ENCODE peak calls at places on chromosomes 6 and 20, in nine cellular contexts. S, Z, V, A, G, M, P, J and K are unnamed samples.

GRCh38 chr6:138795809-138796469 is at the start of gene ECT2L:
- DNase-seq in S (peak; percentile 69), Z (no peak), V (peak; percentile 43), A (peak; percentile 70), G (peak; percentile 52), M (peak; percentile 73), P (peak; percentile 12), J (peak; percentile 87), K (peak; percentile 22)

GRCh38 chr6:24883618-24884017 is 52.1 kb downstream of the RIPOR2 start:
- DNase-seq in S (peak; percentile 82), Z (peak; percentile 9), V (peak; percentile 51), A (no peak), G (no peak), M (no peak), P (peak; percentile 80), J (no peak), K (no peak)

GRCh38 chr6:153043719-153044118 is 41.2 kb upstream of the MTRF1L start:
- DNase-seq in S (no peak), Z (no peak), V (no peak), A (no peak), G (no peak), M (no peak), P (no peak), J (no peak), K (no peak)

GRCh38 chr20:32572271-32572968 is 12.7 kb downstream of the NOL4L start:
- DNase-seq in S (no peak), Z (no peak), V (no peak), A (no peak), G (no peak), M (no peak), P (no peak), J (no peak), K (no peak)

GRCh38 chr20:18778993-18779392 is 34.6 kb upstream of the SCP2D1 start:
- DNase-seq in S (no peak), Z (no peak), V (no peak), A (no peak), G (no peak), M (no peak), P (no peak), J (no peak), K (no peak)

GRCh38 chr20:38418509-38419204 is 16.5 kb downstream of the SNHG17 start:
- DNase-seq in S (peak; percentile 43), Z (no peak), V (peak; percentile 61), A (no peak), G (no peak), M (no peak), P (no peak), J (no peak), K (peak; percentile 70)

GRCh38 chr20:15654208-15654649 is 919.0 kb downstream of the KIF16B start:
- DNase-seq in S (peak; percentile 11), Z (no peak), V (peak; percentile 49), A (no peak), G (no peak), M (no peak), P (peak; percentile 46), J (no peak), K (peak; percentile 20)

GRCh38 chr20:5668529-5668868 is 81.7 kb upstream of the SHLD1 start:
- DNase-seq in S (no peak), Z (no peak), V (no peak), A (no peak), G (no peak), M (peak; percentile 66), P (no peak), J (no peak), K (no peak)

GRCh38 chr20:674936-675452 is 608 bp downstream of the SCRT2 start:
- DNase-seq in S (no peak), Z (no peak), V (no peak), A (no peak), G (no peak), M (no peak), P (no peak), J (no peak), K (no peak)

GRCh38 chr6:132814716-132815570 is 574 bp downstream of the RPS12 start:
- DNase-seq in S (peak; percentile 4), Z (no peak), V (no peak), A (no peak), G (no peak), M (no peak), P (no peak), J (no peak), K (peak; percentile 9)

GRCh38 chr6:69398311-69398710 is 398.5 kb downstream of the LMBRD1 start:
- DNase-seq in S (no peak), Z (no peak), V (no peak), A (no peak), G (no peak), M (no peak), P (no peak), J (no peak), K (no peak)

GRCh38 chr6:24537771-24538385 is 43.1 kb downstream of the ALDH5A1 start:
- DNase-seq in S (peak; percentile 39), Z (no peak), V (no peak), A (no peak), G (no peak), M (no peak), P (no peak), J (no peak), K (no peak)

GRCh38 chr6:2938632-2939083 is 32.7 kb downstream of the SERPINB6 start:
- DNase-seq in S (no peak), Z (no peak), V (no peak), A (peak; percentile 55), G (no peak), M (no peak), P (no peak), J (no peak), K (no peak)

GRCh38 chr20:137668-138131 is 4.7 kb upstream of the DEFB126 start:
- DNase-seq in S (no peak), Z (no peak), V (no peak), A (no peak), G (no peak), M (no peak), P (no peak), J (no peak), K (no peak)

GRCh38 chr6:12286381-12287132 is 3.6 kb upstream of the EDN1 start:
- DNase-seq in S (no peak), Z (no peak), V (peak; percentile 88), A (no peak), G (no peak), M (no peak), P (no peak), J (no peak), K (peak; percentile 47)

GRCh38 chr6:92110390-92110789 is 1309.0 kb downstream of the EPHA7 start:
- DNase-seq in S (peak; percentile 18), Z (no peak), V (no peak), A (no peak), G (no peak), M (no peak), P (no peak), J (no peak), K (no peak)

GRCh38 chr6:109523478-109523877 is 40.5 kb upstream of the ZBTB24 start:
- DNase-seq in S (peak; percentile 73), Z (peak; percentile 74), V (peak; percentile 89), A (no peak), G (peak; percentile 32), M (no peak), P (no peak), J (no peak), K (peak; percentile 95)

GRCh38 chr6:42084889-42085288 is 34.6 kb downstream of the TAF8 start:
- DNase-seq in S (no peak), Z (no peak), V (no peak), A (no peak), G (no peak), M (no peak), P (no peak), J (no peak), K (peak; percentile 19)
- TF ChIP-seq CTCF in S (peak; percentile 49), Z (no peak), V (no peak), A (no peak), G (no peak), M (no peak), P (no peak), J (no peak), K (peak; percentile 38)

DNA sequence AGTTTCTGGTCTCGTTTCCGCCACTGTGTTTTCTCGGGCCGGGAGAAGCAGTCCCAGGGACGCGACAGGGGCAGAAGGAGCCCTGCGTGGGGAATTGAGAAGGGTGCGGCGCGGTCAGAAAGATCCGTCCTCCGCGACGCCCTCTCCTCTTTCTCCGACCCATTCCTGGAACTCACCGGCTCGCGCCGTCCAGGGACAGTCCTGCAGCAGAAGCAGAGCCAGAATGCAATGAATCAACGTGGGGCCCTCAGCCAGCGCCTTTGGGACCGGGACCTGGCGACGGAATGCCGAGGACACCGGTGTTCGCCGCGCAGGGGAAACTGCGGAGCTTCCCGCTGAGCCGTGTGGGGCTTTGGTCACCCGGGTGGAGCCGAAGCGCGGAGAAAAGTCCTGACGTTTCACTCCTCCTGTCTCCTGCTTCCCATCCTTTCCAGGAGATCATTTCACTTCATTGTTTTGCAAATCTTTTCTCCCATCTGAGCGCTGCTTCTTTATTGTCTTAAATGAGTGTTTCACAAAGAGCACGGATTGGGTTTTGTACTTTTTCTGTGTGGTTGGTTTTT is 26.4 kb downstream of the ULBP1 start:
- DNase-seq in S (no peak), Z (no peak), V (no peak), A (no peak), G (no peak), M (no peak), P (no peak), J (peak; percentile 62), K (no peak)
- H3K4me3 ChIP-seq in S (no peak overlapping the region), Z (peak overlapping the region; percentile 17), V (peak overlapping the region; percentile 36), A (peak overlapping the region; percentile 25), G (no peak overlapping the region), M (no peak overlapping the region), P (peak overlapping the region; percentile 7), J (peak overlapping the region; percentile 36), K (no peak overlapping the region)

GRCh38 chr20:13898012-13898612 is 92.3 kb downstream of the SEL1L2 start:
- DNase-seq in S (no peak), Z (no peak), V (no peak), A (no peak), G (no peak), M (no peak), P (no peak), J (no peak), K (no peak)
- TF ChIP-seq CTCF in S (no peak), Z (no peak), V (peak; percentile 49), A (no peak), G (peak; percentile 34), M (no peak), P (no peak), J (no peak), K (no peak)

GRCh38 chr6:157030756-157031155 is 253.6 kb downstream of the ARID1B start:
- DNase-seq in S (peak; percentile 25), Z (no peak), V (no peak), A (no peak), G (no peak), M (no peak), P (no peak), J (no peak), K (no peak)

GRCh38 chr6:157033428-157034140 is 256.4 kb downstream of the ARID1B start:
- DNase-seq in S (no peak), Z (no peak), V (no peak), A (no peak), G (no peak), M (no peak), P (no peak), J (no peak), K (peak; percentile 53)

GRCh38 chr6:157035576-157035975 is 258.4 kb downstream of the ARID1B start:
- DNase-seq in S (no peak), Z (no peak), V (no peak), A (no peak), G (no peak), M (no peak), P (no peak), J (no peak), K (no peak)

GRCh38 chr6:157034433-157035230 is 257.5 kb downstream of the ARID1B start:
- DNase-seq in S (peak; percentile 65), Z (no peak), V (peak; percentile 66), A (no peak), G (no peak), M (no peak), P (no peak), J (no peak), K (peak; percentile 82)

GRCh38 chr6:157032923-157033322 is 255.7 kb downstream of the ARID1B start:
- DNase-seq in S (no peak), Z (no peak), V (no peak), A (no peak), G (no peak), M (no peak), P (no peak), J (no peak), K (no peak)
- H3K4me3 ChIP-seq in S (peak overlapping the region; percentile 87), Z (no peak overlapping the region), V (peak overlapping the region; percentile 64), A (peak overlapping the region; percentile 59), G (peak overlapping the region; percentile 35), M (peak overlapping the region; percentile 51), P (no peak overlapping the region), J (peak overlapping the region; percentile 45), K (peak overlapping the region; percentile 64)